ENCODE peak calls at places on chromosomes 7 and 10, in four cellular contexts. T is breast epithelium, R is lower lobe of right lung, F is WERI-Rb-1. I is an unnamed sample.

GRCh38 chr7:44505595-44505994 is 15.1 kb upstream of the NUDCD3 start:
- DNase-seq in T (no peak), R (no peak), F (no peak), I (no peak)

GRCh38 chr7:151727579-151728285 is 149.2 kb downstream of the PRKAG2 start:
- DNase-seq in T (peak; percentile 79), R (peak; percentile 67), F (no peak), I (peak; percentile 84)

GRCh38 chr7:74364061-74364460 is 74.9 kb downstream of the CLIP2 start:
- DNase-seq in T (no peak), R (no peak), F (peak; percentile 32), I (no peak)

GRCh38 chr10:75433216-75433615 is 1.8 kb downstream of the LRMDA start:
- DNase-seq in T (no peak), R (no peak), F (no peak), I (no peak)

GRCh38 chr10:1272079-1272478 is 215.9 kb downstream of the WDR37 start:
- DNase-seq in T (no peak), R (no peak), F (no peak), I (no peak)

GRCh38 chr7:2253021-2253420 is 11.0 kb downstream of the NUDT1 start:
- DNase-seq in T (no peak), R (no peak), F (no peak), I (peak; percentile 67)

GRCh38 chr10:104122273-104123107 is 519 bp downstream of the SFR1 start:
- DNase-seq in T (no peak), R (no peak), F (no peak), I (no peak)

GRCh38 chr10:44376504-44377099 is 8.3 kb downstream of the CXCL12 start:
- DNase-seq in T (no peak), R (no peak), F (no peak), I (no peak)

GRCh38 chr10:124601016-124601415 is 139.4 kb downstream of the LHPP start:
- DNase-seq in T (no peak), R (no peak), F (no peak), I (peak; percentile 48)

GRCh38 chr10:116113721-116114501 is 159.1 kb downstream of the GFRA1 start:
- DNase-seq in T (no peak), R (no peak), F (no peak), I (no peak)

GRCh38 chr10:3672220-3672619 is 112.8 kb downstream of the KLF6 start:
- DNase-seq in T (no peak), R (no peak), F (no peak), I (no peak)

GRCh38 chr10:108597031-108597430 is 1326.3 kb downstream of the XPNPEP1 start:
- DNase-seq in T (no peak), R (no peak), F (no peak), I (no peak)

GRCh38 chr10:72248477-72249151 is 25.1 kb upstream of the DDIT4 start:
- DNase-seq in T (peak; percentile 72), R (peak; percentile 87), F (no peak), I (peak; percentile 82)

GRCh38 chr7:24842449-24843241 is 85.4 kb upstream of the GSDME start:
- DNase-seq in T (no peak), R (no peak), F (no peak), I (no peak)

GRCh38 chr7:24840543-24840942 is 83.3 kb upstream of the GSDME start:
- DNase-seq in T (no peak), R (no peak), F (no peak), I (no peak)

GRCh38 chr7:24847754-24848153 is 90.5 kb upstream of the GSDME start:
- DNase-seq in T (no peak), R (no peak), F (no peak), I (no peak)

GRCh38 chr7:24843821-24844449 is 86.7 kb upstream of the GSDME start:
- DNase-seq in T (no peak), R (no peak), F (no peak), I (no peak)

GRCh38 chr7:24842029-24842428 is 84.8 kb upstream of the GSDME start:
- DNase-seq in T (no peak), R (no peak), F (no peak), I (no peak)
- H3K4me3 ChIP-seq in T (no peak overlapping the region), R (no peak overlapping the region), F (no peak overlapping the region), I (no peak overlapping the region)

DNA sequence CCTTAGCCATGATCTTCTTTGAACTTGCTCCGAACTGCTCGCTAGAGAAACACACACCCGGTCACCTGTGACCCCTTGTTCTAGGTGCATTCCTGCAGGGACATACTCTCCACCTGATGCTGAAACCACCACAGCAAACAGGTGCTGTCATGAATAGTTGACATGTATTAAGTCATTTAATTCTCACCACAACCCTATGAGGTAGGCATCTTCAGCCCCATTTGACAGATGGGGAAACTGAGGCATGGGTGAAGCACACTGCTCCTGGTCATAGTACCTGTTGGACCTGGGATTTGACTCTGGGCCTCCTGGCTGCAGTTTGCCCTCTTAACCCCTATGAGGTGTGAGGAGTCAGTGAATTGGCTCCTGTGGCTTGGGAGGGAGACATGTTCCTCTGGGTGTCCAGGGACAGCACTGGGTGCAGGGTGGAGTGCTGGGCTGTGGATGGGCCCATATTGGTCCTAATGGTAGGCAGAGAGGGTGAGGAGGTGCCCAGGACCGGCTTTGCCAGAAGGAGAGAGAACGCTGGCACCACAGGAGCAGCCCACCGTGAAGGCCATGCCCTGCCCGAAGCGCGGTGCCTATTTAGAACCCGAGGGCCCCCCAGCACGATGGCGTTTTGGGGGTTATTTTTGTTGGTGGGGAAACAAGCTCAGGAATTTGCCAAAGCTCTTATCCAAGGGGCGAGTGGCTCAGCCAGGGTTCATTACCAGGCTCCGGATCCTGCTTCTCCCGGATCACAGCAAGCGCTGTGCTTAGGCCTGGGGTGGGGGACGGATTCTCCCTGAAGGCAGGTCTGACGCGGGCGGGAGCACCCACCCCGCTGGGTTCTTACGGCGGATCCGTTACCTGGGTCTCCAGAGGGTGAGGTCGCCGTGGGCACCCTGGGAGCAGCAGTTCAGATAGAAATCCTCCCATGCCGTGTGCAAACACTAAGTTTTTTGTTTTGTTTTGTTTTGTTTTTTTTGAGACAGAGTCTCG is 52.3 kb downstream of the GLRX3 start:
- DNase-seq in T (no peak), R (no peak), F (no peak), I (no peak)
- TF ChIP-seq CTCF in T (no peak), R (no peak), F (no peak), I (no peak)

GRCh38 chr7:100538654-100539435 is at the start of gene AGFG2:
- DNase-seq in T (peak; percentile 100), R (peak; percentile 100), F (peak; percentile 100), I (peak; percentile 100)
- H3K27ac ChIP-seq in T (peak within 1 kb of the TSS; percentile 70), R (peak within 1 kb of the TSS; percentile 77), F (peak within 1 kb of the TSS; percentile 61), I (peak within 1 kb of the TSS; percentile 37)

DNA sequence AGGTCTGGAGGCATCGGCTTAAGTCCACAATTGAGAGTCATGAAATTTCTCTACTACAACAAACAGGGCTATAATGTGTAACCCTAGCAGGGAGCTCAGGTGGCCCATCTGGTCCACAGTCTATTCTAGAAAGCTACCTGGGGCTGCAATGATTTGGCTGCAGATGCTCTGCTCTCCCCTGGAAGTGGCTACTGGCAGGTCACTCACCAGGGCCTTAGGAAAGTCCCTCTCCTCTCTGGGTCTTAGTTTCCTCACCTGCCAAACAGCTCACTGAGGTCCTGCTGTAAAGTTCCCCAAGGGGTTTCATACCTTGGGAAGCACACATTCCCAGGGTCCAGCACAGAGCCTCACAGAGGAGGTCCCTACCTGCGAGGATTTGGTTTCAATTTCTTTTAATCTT is 2.5 kb downstream of the IGFBP3 start:
- DNase-seq in T (no peak), R (no peak), F (no peak), I (no peak)
- H3K4me3 ChIP-seq in T (peak overlapping the region; percentile 17), R (no peak overlapping the region), F (no peak overlapping the region), I (no peak overlapping the region)

DNA sequence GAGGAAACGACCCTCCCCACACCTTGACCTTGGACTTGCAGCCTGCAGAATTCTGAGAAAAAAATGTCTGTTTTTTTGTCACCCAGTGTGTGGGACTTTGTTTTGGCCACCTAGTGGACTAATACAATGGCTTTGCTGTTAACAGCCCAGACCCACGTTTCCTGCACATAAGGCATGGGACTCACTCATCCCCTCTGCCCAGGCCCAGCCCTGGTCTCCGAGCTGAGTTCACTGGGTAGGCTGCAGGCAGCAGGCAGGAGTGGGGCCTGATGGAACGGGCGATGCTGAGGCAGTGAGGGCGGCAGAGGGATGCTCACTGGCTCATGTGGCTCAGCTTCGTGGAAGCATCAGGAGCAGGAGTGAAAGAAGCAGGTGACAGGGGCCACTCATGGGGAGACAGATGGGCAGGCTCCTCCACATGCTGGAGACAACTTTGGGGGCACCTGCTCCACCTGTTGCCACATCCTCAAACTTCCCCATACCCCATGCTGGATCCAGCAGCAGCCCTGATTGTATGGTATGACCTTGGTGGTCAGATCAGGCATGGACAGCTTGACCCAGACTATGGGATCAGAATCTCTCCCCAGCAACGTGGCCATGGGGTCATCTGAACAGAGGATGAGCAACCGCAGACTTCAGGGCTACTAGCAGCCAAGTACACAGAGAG is 65.8 kb upstream of the ANTXRL start:
- DNase-seq in T (no peak), R (no peak), F (no peak), I (no peak)
- TF ChIP-seq CTCF in T (no peak), R (no peak), F (peak; percentile 48), I (no peak)

DNA sequence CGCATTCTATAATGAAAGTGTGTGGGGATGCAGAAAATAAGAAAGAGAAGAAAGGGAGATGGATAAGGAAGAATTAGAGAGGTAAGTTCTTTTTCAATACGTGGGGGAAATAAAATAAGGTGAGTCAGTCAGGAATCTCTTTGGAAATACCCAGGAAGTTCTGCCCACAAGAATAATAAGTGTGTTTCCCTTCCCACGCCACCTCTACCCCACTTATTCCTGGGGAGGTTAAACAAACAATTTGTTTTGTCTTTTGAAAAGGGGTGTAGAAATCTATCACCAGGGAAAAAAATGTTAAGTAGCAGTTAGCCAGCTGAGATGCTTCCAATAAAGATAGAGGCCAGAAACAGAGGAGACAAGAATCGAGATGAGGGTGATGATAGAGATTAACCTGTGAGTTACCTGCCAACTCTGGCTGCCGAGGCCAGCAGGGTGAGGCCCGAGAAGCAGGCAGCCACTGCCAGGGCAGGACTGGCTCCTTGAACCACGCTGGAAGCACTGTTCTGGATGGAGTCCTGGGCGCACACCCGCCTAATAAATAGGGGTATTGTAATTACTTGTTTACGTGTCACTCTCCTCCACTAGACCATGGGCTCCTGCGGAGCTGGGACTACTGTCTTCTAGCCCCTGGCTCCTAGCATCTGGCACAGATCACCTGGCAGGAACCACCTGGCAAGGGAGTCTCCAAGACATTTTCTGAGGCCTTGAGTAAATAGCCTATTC is 191.3 kb downstream of the FGFR2 start:
- DNase-seq in T (no peak), R (no peak), F (no peak), I (no peak)
- H3K27ac ChIP-seq in T (peak overlapping the region; percentile 71), R (no peak overlapping the region), F (no peak overlapping the region), I (no peak overlapping the region)

DNA sequence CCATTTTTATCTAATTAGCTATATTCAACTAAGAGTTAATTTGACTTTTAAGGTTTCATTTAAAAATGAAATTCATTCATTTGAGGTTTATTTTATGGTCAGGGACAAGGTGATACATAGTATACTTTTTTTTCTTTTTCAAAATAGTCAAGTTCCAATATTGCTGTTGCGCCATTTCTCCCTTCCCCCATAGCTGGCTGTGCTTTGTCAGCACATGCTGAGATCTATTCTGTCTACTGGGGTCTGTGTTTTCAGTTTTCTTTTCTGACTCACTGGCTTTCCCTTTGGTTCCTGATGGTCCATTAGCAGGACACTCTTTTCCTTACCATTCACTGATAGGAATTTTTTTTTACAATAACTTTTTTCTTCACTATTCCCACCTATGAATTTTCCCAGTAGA is 336.4 kb upstream of the TMEM229A start:
- DNase-seq in T (no peak), R (no peak), F (no peak), I (no peak)
- H3K4me3 ChIP-seq in T (no peak overlapping the region), R (no peak overlapping the region), F (no peak overlapping the region), I (no peak overlapping the region)

DNA sequence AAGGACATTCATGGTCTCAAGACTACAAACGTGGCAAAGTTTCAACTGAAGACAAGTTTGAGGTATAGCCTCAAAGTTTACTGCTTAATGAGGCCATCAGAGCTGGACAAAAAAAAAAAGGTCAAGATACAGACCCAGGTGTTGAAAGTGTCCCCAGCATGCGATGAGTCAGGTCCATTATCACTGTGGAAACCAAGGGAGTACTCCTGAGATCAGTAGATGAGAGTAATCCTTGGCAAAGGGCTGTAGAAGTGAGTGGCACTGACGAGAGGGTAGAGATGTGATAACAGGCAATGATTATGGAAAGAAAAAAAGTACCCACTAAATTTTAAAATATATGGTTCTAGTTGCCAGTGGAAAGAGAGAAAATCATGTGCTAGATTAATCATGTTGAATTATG is 80.1 kb upstream of the LRRN3 start:
- DNase-seq in T (no peak), R (no peak), F (no peak), I (no peak)
- TF ChIP-seq CTCF in T (no peak), R (no peak), F (no peak), I (no peak)